ENCODE peak calls at places on chromosome 22, in five cellular contexts. One of them, this sample, is unnamed.

GRCh38 chr22:33357894-33358440 is 299.8 kb upstream of the SYN3 start:
- DNase-seq in HepG2: no peak
- DNase-seq in HCT116: no peak
- DNase-seq in SK-N-SH: no peak
- DNase-seq in GM12878: no peak
- DNase-seq in this sample: no peak

GRCh38 chr22:22841598-22841997 is 46.0 kb upstream of the IGLL5 start:
- DNase-seq in HepG2: no peak
- DNase-seq in HCT116: no peak
- DNase-seq in SK-N-SH: no peak
- DNase-seq in GM12878: no peak
- DNase-seq in this sample: no peak

GRCh38 chr22:17098379-17098819 is 13.6 kb downstream of the IL17RA start:
- DNase-seq in HepG2: no peak
- DNase-seq in HCT116: no peak
- DNase-seq in SK-N-SH: no peak
- DNase-seq in GM12878: no peak
- DNase-seq in this sample: peak; percentile 41

GRCh38 chr22:22110548-22111266 is 128.1 kb upstream of the TOP3B start:
- DNase-seq in HepG2: no peak
- DNase-seq in HCT116: peak; percentile 46
- DNase-seq in SK-N-SH: peak; percentile 76
- DNase-seq in GM12878: peak; percentile 93
- DNase-seq in this sample: peak; percentile 94

GRCh38 chr22:37982938-37983859 is 1.2 kb downstream of the SOX10 start:
- DNase-seq in HepG2: no peak
- DNase-seq in HCT116: no peak
- DNase-seq in SK-N-SH: no peak
- DNase-seq in GM12878: no peak
- DNase-seq in this sample: peak; percentile 17

GRCh38 chr22:37187891-37188761 is at the start of gene C1QTNF6:
- DNase-seq in HepG2: no peak
- DNase-seq in HCT116: no peak
- DNase-seq in SK-N-SH: peak; percentile 77
- DNase-seq in GM12878: no peak
- DNase-seq in this sample: no peak

GRCh38 chr22:24230911-24231656 is 13.8 kb downstream of the GGT5 start:
- DNase-seq in HepG2: no peak
- DNase-seq in HCT116: no peak
- DNase-seq in SK-N-SH: peak; percentile 53
- DNase-seq in GM12878: no peak
- DNase-seq in this sample: peak; percentile 49

GRCh38 chr22:49570032-49570848 is 257.4 kb downstream of the BRD1 start:
- DNase-seq in HepG2: no peak
- DNase-seq in HCT116: no peak
- DNase-seq in SK-N-SH: no peak
- DNase-seq in GM12878: no peak
- DNase-seq in this sample: no peak

GRCh38 chr22:30559889-30560288 is 13.3 kb upstream of the SEC14L6 start:
- DNase-seq in HepG2: no peak
- DNase-seq in HCT116: no peak
- DNase-seq in SK-N-SH: no peak
- DNase-seq in GM12878: no peak
- DNase-seq in this sample: no peak

GRCh38 chr22:46748948-46749681 is 11.1 kb upstream of the CERK start:
- DNase-seq in HepG2: no peak
- DNase-seq in HCT116: no peak
- DNase-seq in SK-N-SH: no peak
- DNase-seq in GM12878: no peak
- DNase-seq in this sample: no peak

GRCh38 chr22:48700566-48701295 is 1126.9 kb downstream of the BRD1 start:
- DNase-seq in HepG2: peak; percentile 88
- DNase-seq in HCT116: no peak
- DNase-seq in SK-N-SH: no peak
- DNase-seq in GM12878: no peak
- DNase-seq in this sample: no peak

GRCh38 chr22:43160497-43161126 is 9.3 kb downstream of the TSPO start:
- DNase-seq in HepG2: no peak
- DNase-seq in HCT116: no peak
- DNase-seq in SK-N-SH: no peak
- DNase-seq in GM12878: no peak
- DNase-seq in this sample: no peak

GRCh38 chr22:19178065-19178658 is 374 bp downstream of the SLC25A1 start:
- DNase-seq in HepG2: peak; percentile 21
- DNase-seq in HCT116: no peak
- DNase-seq in SK-N-SH: peak; percentile 85
- DNase-seq in GM12878: no peak
- DNase-seq in this sample: no peak

GRCh38 chr22:50705219-50705691 is 32.6 kb downstream of the SHANK3 start:
- DNase-seq in HepG2: no peak
- DNase-seq in HCT116: no peak
- DNase-seq in SK-N-SH: peak; percentile 88
- DNase-seq in GM12878: no peak
- DNase-seq in this sample: peak; percentile 50

DNA sequence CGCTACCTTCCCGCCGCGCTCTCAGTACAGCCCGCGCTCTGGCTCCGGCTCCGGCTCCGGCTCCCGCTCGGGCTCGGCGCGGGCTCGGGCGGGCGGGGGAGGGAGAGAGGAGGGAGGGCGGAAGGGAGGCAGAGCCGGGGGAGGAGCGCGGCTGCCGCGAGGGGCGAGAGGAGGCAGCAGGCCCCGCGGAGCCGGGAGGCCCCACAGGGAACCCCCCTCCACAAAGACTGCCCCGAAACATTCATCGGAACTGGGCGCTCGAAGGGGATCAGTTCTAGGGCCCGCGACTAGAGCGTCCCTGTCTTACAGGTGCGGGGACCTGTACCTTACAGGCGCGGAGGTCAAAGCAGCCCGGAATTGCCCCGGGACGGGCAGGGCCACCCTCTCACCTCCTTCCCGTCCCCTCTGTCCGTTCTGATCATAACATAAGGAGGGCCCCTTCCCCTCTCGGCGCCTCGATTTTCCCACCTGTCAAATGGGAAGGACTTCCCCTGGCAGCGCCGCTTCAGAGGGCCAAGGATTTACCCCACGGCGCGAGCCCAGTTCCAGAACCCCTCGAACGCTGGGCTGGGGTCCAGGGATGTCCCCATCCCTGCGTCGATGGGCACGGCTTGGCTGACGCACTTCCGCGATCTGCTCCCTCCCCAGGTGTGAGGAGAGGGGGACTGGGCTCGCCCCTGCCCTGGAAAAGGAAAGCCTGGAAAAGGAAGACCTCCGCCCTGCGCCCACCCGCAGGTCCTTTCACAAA is at the start of gene SHISA8:
- DNase-seq in HepG2: no peak
- DNase-seq in HCT116: no peak
- DNase-seq in SK-N-SH: peak; percentile 70
- DNase-seq in GM12878: no peak
- DNase-seq in this sample: peak; percentile 61
- TF ChIP-seq JUND in HepG2: no peak
- TF ChIP-seq JUND in HCT116: no peak
- TF ChIP-seq JUND in SK-N-SH: no peak
- TF ChIP-seq JUND in GM12878: no peak
- TF ChIP-seq JUND in this sample: no peak

GRCh38 chr22:41833369-41834004 is 582 bp downstream of the SREBF2 start:
- DNase-seq in HepG2: no peak
- DNase-seq in HCT116: no peak
- DNase-seq in SK-N-SH: peak; percentile 68
- DNase-seq in GM12878: no peak
- DNase-seq in this sample: peak; percentile 30
- TF ChIP-seq ZBTB33 in HepG2: no peak
- TF ChIP-seq ZBTB33 in HCT116: no peak
- TF ChIP-seq ZBTB33 in SK-N-SH: no peak
- TF ChIP-seq ZBTB33 in GM12878: no peak
- TF ChIP-seq ZBTB33 in this sample: no peak

GRCh38 chr22:35475545-35475944 is 65.1 kb upstream of the RASD2 start:
- DNase-seq in HepG2: no peak
- DNase-seq in HCT116: no peak
- DNase-seq in SK-N-SH: no peak
- DNase-seq in GM12878: no peak
- DNase-seq in this sample: no peak

GRCh38 chr22:35472488-35472887 is 68.1 kb upstream of the RASD2 start:
- DNase-seq in HepG2: no peak
- DNase-seq in HCT116: no peak
- DNase-seq in SK-N-SH: no peak
- DNase-seq in GM12878: no peak
- DNase-seq in this sample: no peak

GRCh38 chr22:35473971-35474370 is 66.7 kb upstream of the RASD2 start:
- DNase-seq in HepG2: no peak
- DNase-seq in HCT116: no peak
- DNase-seq in SK-N-SH: no peak
- DNase-seq in GM12878: no peak
- DNase-seq in this sample: no peak

GRCh38 chr22:35467788-35468187 is 67.8 kb downstream of the MCM5 start:
- DNase-seq in HepG2: no peak
- DNase-seq in HCT116: no peak
- DNase-seq in SK-N-SH: peak; percentile 74
- DNase-seq in GM12878: no peak
- DNase-seq in this sample: no peak

GRCh38 chr22:35470903-35471321 is 69.7 kb upstream of the RASD2 start:
- DNase-seq in HepG2: peak; percentile 83
- DNase-seq in HCT116: peak; percentile 28
- DNase-seq in SK-N-SH: no peak
- DNase-seq in GM12878: no peak
- DNase-seq in this sample: peak; percentile 38
- TF ChIP-seq JUND in HepG2: no peak
- TF ChIP-seq JUND in HCT116: no peak
- TF ChIP-seq JUND in SK-N-SH: no peak
- TF ChIP-seq JUND in GM12878: no peak
- TF ChIP-seq JUND in this sample: no peak

GRCh38 chr22:40449676-40450035 is 79.3 kb downstream of the SGSM3 start:
- DNase-seq in HepG2: no peak
- DNase-seq in HCT116: no peak
- DNase-seq in SK-N-SH: no peak
- DNase-seq in GM12878: no peak
- DNase-seq in this sample: no peak

GRCh38 chr22:40452730-40453487 is 82.5 kb downstream of the SGSM3 start:
- DNase-seq in HepG2: no peak
- DNase-seq in HCT116: no peak
- DNase-seq in SK-N-SH: no peak
- DNase-seq in GM12878: no peak
- DNase-seq in this sample: no peak

GRCh38 chr22:40450651-40451050 is 80.3 kb downstream of the SGSM3 start:
- DNase-seq in HepG2: no peak
- DNase-seq in HCT116: no peak
- DNase-seq in SK-N-SH: no peak
- DNase-seq in GM12878: no peak
- DNase-seq in this sample: no peak

GRCh38 chr22:40453676-40454075 is 83.3 kb downstream of the SGSM3 start:
- DNase-seq in HepG2: no peak
- DNase-seq in HCT116: no peak
- DNase-seq in SK-N-SH: no peak
- DNase-seq in GM12878: no peak
- DNase-seq in this sample: no peak

DNA sequence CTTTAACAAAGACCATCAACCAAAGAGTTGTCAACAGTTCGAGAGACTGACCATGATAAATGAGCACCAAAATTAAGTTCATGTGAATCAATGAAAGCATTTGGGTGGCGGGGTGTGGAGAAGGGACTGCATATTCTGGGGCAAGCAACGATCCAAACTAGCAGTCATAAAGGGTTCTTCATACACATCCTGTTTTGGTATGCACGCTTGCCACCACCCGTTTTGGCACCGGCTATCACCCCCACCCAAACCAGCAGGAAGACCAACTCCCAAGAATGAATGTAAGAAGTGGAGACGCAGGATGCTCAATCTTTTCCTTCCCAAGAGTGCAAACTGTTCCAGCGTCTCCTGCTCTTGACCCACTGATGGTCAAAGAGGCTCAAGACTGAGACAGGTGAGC is 80.8 kb downstream of the SGSM3 start:
- DNase-seq in HepG2: no peak
- DNase-seq in HCT116: no peak
- DNase-seq in SK-N-SH: no peak
- DNase-seq in GM12878: no peak
- DNase-seq in this sample: no peak
- TF ChIP-seq ZBTB33 in HepG2: no peak
- TF ChIP-seq ZBTB33 in HCT116: no peak
- TF ChIP-seq ZBTB33 in SK-N-SH: no peak
- TF ChIP-seq ZBTB33 in GM12878: no peak
- TF ChIP-seq ZBTB33 in this sample: no peak

DNA sequence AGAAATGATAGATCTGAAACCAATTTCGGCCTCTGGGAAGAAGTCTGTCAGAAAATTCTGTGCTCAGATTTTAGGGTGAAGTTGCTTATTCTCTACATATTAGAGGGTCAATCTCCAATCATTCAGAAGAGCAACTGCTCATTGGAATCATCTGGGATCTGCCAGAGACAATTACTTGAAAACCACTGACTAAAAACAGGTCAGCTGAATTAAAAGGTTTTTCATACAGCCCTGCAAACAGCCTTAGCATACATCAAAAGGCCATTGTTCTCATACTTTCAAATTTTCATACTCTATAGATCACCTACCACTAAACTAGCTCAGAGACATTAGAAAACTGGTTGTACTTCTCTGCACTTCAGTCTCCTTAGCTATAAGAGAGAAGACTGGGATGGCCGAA is 289.7 kb upstream of the PITPNB start:
- DNase-seq in HepG2: no peak
- DNase-seq in HCT116: no peak
- DNase-seq in SK-N-SH: no peak
- DNase-seq in GM12878: no peak
- DNase-seq in this sample: no peak
- TF ChIP-seq JUND in HepG2: no peak
- TF ChIP-seq JUND in HCT116: no peak
- TF ChIP-seq JUND in SK-N-SH: peak; percentile 33
- TF ChIP-seq JUND in GM12878: no peak
- TF ChIP-seq JUND in this sample: no peak

GRCh38 chr22:21051145-21051835 is 5.5 kb downstream of the LRRC74B start:
- DNase-seq in HepG2: no peak
- DNase-seq in HCT116: no peak
- DNase-seq in SK-N-SH: no peak
- DNase-seq in GM12878: no peak
- DNase-seq in this sample: no peak
- TF ChIP-seq ZBTB33 in HepG2: no peak
- TF ChIP-seq ZBTB33 in HCT116: no peak
- TF ChIP-seq ZBTB33 in SK-N-SH: no peak
- TF ChIP-seq ZBTB33 in GM12878: no peak
- TF ChIP-seq ZBTB33 in this sample: no peak

This sample was measured in K562.